ENCODE peak calls at places on chromosomes 11 and 22, in eight cellular contexts. One of them, this sample, is unnamed.

GRCh38 chr11:106087815-106088435 is 10.5 kb downstream of the AASDHPPT start:
- DNase-seq in AG04450: no peak
- DNase-seq in NCI-H345: peak; percentile 20
- DNase-seq in brain pericyte: no peak
- DNase-seq in HFF-Myc: no peak
- DNase-seq in NCI-H1417: peak; percentile 61
- DNase-seq in nephron progenitor cell: peak; percentile 44
- DNase-seq in hypothalamus: peak; percentile 18
- DNase-seq in this sample: no peak

GRCh38 chr22:19134176-19134831 is 3.2 kb downstream of the TSSK2 start:
- DNase-seq in AG04450: no peak
- DNase-seq in NCI-H345: no peak
- DNase-seq in brain pericyte: no peak
- DNase-seq in HFF-Myc: no peak
- DNase-seq in NCI-H1417: no peak
- DNase-seq in nephron progenitor cell: no peak
- DNase-seq in hypothalamus: no peak
- DNase-seq in this sample: no peak

GRCh38 chr11:120537996-120538395 is 26.4 kb downstream of the GRIK4 start:
- DNase-seq in AG04450: no peak
- DNase-seq in NCI-H345: no peak
- DNase-seq in brain pericyte: no peak
- DNase-seq in HFF-Myc: no peak
- DNase-seq in NCI-H1417: no peak
- DNase-seq in nephron progenitor cell: no peak
- DNase-seq in hypothalamus: no peak
- DNase-seq in this sample: no peak

GRCh38 chr22:27252282-27253049 is 549.1 kb downstream of the MN1 start:
- DNase-seq in AG04450: peak; percentile 23
- DNase-seq in NCI-H345: no peak
- DNase-seq in brain pericyte: no peak
- DNase-seq in HFF-Myc: peak; percentile 22
- DNase-seq in NCI-H1417: no peak
- DNase-seq in nephron progenitor cell: no peak
- DNase-seq in hypothalamus: no peak
- DNase-seq in this sample: no peak

GRCh38 chr11:37963440-37963839 is 1365.4 kb upstream of the RAG2 start:
- DNase-seq in AG04450: no peak
- DNase-seq in NCI-H345: no peak
- DNase-seq in brain pericyte: no peak
- DNase-seq in HFF-Myc: no peak
- DNase-seq in NCI-H1417: peak; percentile 63
- DNase-seq in nephron progenitor cell: no peak
- DNase-seq in hypothalamus: no peak
- DNase-seq in this sample: no peak

GRCh38 chr11:2305862-2306823 is 4.3 kb downstream of the TSPAN32 start:
- DNase-seq in AG04450: peak; percentile 50
- DNase-seq in NCI-H345: no peak
- DNase-seq in brain pericyte: peak; percentile 70
- DNase-seq in HFF-Myc: peak; percentile 86
- DNase-seq in NCI-H1417: no peak
- DNase-seq in nephron progenitor cell: no peak
- DNase-seq in hypothalamus: no peak
- DNase-seq in this sample: no peak

GRCh38 chr11:15670520-15671070 is 555.9 kb downstream of the INSC start:
- DNase-seq in AG04450: no peak
- DNase-seq in NCI-H345: peak; percentile 52
- DNase-seq in brain pericyte: no peak
- DNase-seq in HFF-Myc: no peak
- DNase-seq in NCI-H1417: no peak
- DNase-seq in nephron progenitor cell: no peak
- DNase-seq in hypothalamus: no peak
- DNase-seq in this sample: no peak

GRCh38 chr11:27514558-27514957 is 8.0 kb upstream of the LIN7C start:
- DNase-seq in AG04450: no peak
- DNase-seq in NCI-H345: no peak
- DNase-seq in brain pericyte: no peak
- DNase-seq in HFF-Myc: no peak
- DNase-seq in NCI-H1417: no peak
- DNase-seq in nephron progenitor cell: no peak
- DNase-seq in hypothalamus: no peak
- DNase-seq in this sample: peak; percentile 50

GRCh38 chr22:24871611-24872205 is 65.7 kb downstream of the SGSM1 start:
- DNase-seq in AG04450: no peak
- DNase-seq in NCI-H345: no peak
- DNase-seq in brain pericyte: no peak
- DNase-seq in HFF-Myc: no peak
- DNase-seq in NCI-H1417: no peak
- DNase-seq in nephron progenitor cell: no peak
- DNase-seq in hypothalamus: no peak
- DNase-seq in this sample: no peak